ENCODE peak calls at places on chromosomes 3 and 15, in four cellular contexts. One of them, this sample, is unnamed.

GRCh38 chr3:109563149-109563548 is 225.8 kb upstream of the DPPA4 start:
- DNase-seq in GM12878: no peak
- DNase-seq in K562: no peak
- DNase-seq in HepG2: no peak
- DNase-seq in this sample: no peak

GRCh38 chr15:67838789-67839332 is 984 bp downstream of the RNU6-1 start:
- DNase-seq in GM12878: no peak
- DNase-seq in K562: no peak
- DNase-seq in HepG2: peak; percentile 56
- DNase-seq in this sample: no peak

GRCh38 chr3:37686225-37686624 is 175.5 kb upstream of the CTDSPL start:
- DNase-seq in K562: no peak
- DNase-seq in HepG2: no peak
- DNase-seq in GM12878: no peak
- DNase-seq in this sample: no peak

GRCh38 chr3:129793947-129794318 is 99.6 kb downstream of the TMCC1 start:
- DNase-seq in K562: no peak
- DNase-seq in GM12878: no peak
- DNase-seq in HepG2: no peak
- DNase-seq in this sample: no peak

GRCh38 chr3:185200639-185201038 is 47.8 kb upstream of the C3orf70 start:
- DNase-seq in GM12878: no peak
- DNase-seq in HepG2: no peak
- DNase-seq in K562: peak; percentile 36
- DNase-seq in this sample: no peak

GRCh38 chr3:166560253-166560652 is 723.0 kb upstream of the BCHE start:
- DNase-seq in GM12878: no peak
- DNase-seq in K562: no peak
- DNase-seq in HepG2: peak; percentile 3
- DNase-seq in this sample: no peak

GRCh38 chr15:70589221-70589620 is 174.1 kb downstream of the UACA start:
- DNase-seq in GM12878: no peak
- DNase-seq in K562: no peak
- DNase-seq in HepG2: no peak
- DNase-seq in this sample: no peak

GRCh38 chr15:55168350-55168974 is 28.3 kb downstream of the RSL24D1 start:
- DNase-seq in HepG2: peak; percentile 83
- DNase-seq in GM12878: peak; percentile 8
- DNase-seq in K562: peak; percentile 68
- DNase-seq in this sample: peak; percentile 57

GRCh38 chr3:56800373-56801150 is 1.2 kb downstream of the ARHGEF3 start:
- DNase-seq in K562: no peak
- DNase-seq in HepG2: no peak
- DNase-seq in GM12878: no peak
- DNase-seq in this sample: no peak

GRCh38 chr3:37995652-37996641 is 5.4 kb downstream of the VILL start:
- DNase-seq in K562: no peak
- DNase-seq in HepG2: peak; percentile 39
- DNase-seq in GM12878: no peak
- DNase-seq in this sample: no peak

GRCh38 chr15:95017950-95018349 is 786.6 kb downstream of the MCTP2 start:
- DNase-seq in GM12878: no peak
- DNase-seq in HepG2: no peak
- DNase-seq in K562: no peak
- DNase-seq in this sample: peak; percentile 10

GRCh38 chr15:42215854-42216829 is 8.0 kb upstream of the VPS39 start:
- DNase-seq in HepG2: no peak
- DNase-seq in K562: no peak
- DNase-seq in GM12878: no peak
- DNase-seq in this sample: no peak

GRCh38 chr3:10770547-10770946 is 45.5 kb upstream of the SLC6A11 start:
- DNase-seq in K562: no peak
- DNase-seq in GM12878: no peak
- DNase-seq in HepG2: no peak
- DNase-seq in this sample: no peak

GRCh38 chr15:88028024-88028423 is 228.5 kb downstream of the NTRK3 start:
- DNase-seq in K562: no peak
- DNase-seq in HepG2: no peak
- DNase-seq in GM12878: no peak
- DNase-seq in this sample: no peak

GRCh38 chr3:44136421-44136820 is 105.3 kb upstream of the TOPAZ1 start:
- DNase-seq in HepG2: no peak
- DNase-seq in K562: no peak
- DNase-seq in GM12878: no peak
- DNase-seq in this sample: no peak

GRCh38 chr3:30155755-30156154 is 450.6 kb upstream of the TGFBR2 start:
- DNase-seq in GM12878: no peak
- DNase-seq in K562: no peak
- DNase-seq in HepG2: no peak
- DNase-seq in this sample: no peak

GRCh38 chr15:74977599-74977998 is 17.8 kb upstream of the SCAMP5 start:
- DNase-seq in GM12878: no peak
- DNase-seq in HepG2: no peak
- DNase-seq in K562: no peak
- DNase-seq in this sample: no peak

GRCh38 chr3:31254483-31254882 is 278.2 kb upstream of the STT3B start:
- DNase-seq in GM12878: no peak
- DNase-seq in HepG2: no peak
- DNase-seq in K562: no peak
- DNase-seq in this sample: no peak

GRCh38 chr3:171251842-171252241 is 208.4 kb downstream of the TNIK start:
- DNase-seq in K562: no peak
- DNase-seq in GM12878: no peak
- DNase-seq in HepG2: no peak
- DNase-seq in this sample: no peak

GRCh38 chr3:23161896-23162570 is 41.1 kb upstream of the UBE2E2 start:
- DNase-seq in GM12878: peak; percentile 69
- DNase-seq in K562: no peak
- DNase-seq in HepG2: no peak
- DNase-seq in this sample: no peak

GRCh38 chr3:125186261-125186770 is 26.2 kb downstream of the SLC12A8 start:
- DNase-seq in GM12878: no peak
- DNase-seq in HepG2: no peak
- DNase-seq in K562: no peak
- DNase-seq in this sample: no peak

GRCh38 chr3:184239710-184240109 is 9.1 kb downstream of the ALG3 start:
- DNase-seq in K562: no peak
- DNase-seq in HepG2: no peak
- DNase-seq in GM12878: no peak
- DNase-seq in this sample: no peak

GRCh38 chr3:139937674-139938279 is 2.8 kb downstream of the CLSTN2 start:
- DNase-seq in K562: peak; percentile 57
- DNase-seq in HepG2: no peak
- DNase-seq in GM12878: no peak
- DNase-seq in this sample: peak; percentile 55

GRCh38 chr3:14441240-14441919 is 39.0 kb downstream of the SLC6A6 start:
- DNase-seq in K562: no peak
- DNase-seq in GM12878: no peak
- DNase-seq in HepG2: no peak
- DNase-seq in this sample: no peak

DNA sequence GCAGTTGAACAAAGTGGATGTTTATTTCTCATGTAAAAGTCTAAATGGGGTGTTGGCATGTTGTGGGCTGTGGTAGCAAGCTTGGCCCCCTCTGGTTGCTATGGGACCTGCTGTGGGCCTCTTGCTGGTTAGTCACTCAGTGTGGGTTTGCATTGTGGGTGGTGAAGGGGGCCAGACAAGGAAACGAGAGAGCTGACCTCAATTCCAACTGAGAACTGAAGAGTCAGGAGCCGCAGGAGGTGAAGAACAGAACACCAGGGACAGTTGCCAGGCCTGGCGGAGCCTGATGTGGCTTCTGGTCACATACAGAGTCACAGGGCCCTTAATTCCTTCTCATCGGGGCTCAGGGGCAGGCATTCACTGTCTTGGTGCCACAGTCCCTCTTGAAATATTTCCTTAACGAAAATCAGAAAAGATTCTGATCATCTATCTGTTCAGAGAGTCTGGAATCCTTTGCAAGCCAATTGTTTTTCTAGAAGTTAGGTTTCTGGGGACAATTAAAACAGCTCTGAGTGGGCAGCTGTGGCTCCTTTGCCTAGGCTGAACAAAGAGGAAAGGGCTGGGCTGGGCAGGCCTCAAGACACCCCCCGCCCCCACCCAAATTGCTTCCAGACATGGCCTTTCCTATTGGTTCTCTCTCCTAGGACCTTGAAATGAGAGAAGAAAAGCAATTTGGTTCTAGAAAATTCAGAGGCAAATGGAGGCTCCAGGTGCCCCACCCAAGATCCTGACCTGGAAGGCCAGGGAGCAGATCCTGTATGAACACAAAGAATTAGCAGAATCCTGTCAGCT is 2.1 kb upstream of the ADPGK start:
- DNase-seq in HepG2: no peak
- DNase-seq in K562: no peak
- DNase-seq in GM12878: no peak
- DNase-seq in this sample: no peak
- TF ChIP-seq TARDBP in HepG2: no peak
- TF ChIP-seq TARDBP in K562: no peak
- TF ChIP-seq TARDBP in GM12878: no peak
- TF ChIP-seq TARDBP in this sample: no peak

GRCh38 chr15:40931300-40932142 is 2.4 kb downstream of the DLL4 start:
- DNase-seq in HepG2: no peak
- DNase-seq in K562: no peak
- DNase-seq in GM12878: no peak
- DNase-seq in this sample: no peak

GRCh38 chr15:40933520-40933904 is 4.4 kb downstream of the DLL4 start:
- DNase-seq in K562: no peak
- DNase-seq in GM12878: no peak
- DNase-seq in HepG2: no peak
- DNase-seq in this sample: no peak

GRCh38 chr15:40932625-40933519 is 3.7 kb downstream of the DLL4 start:
- DNase-seq in HepG2: peak; percentile 75
- DNase-seq in GM12878: no peak
- DNase-seq in K562: no peak
- DNase-seq in this sample: no peak

GRCh38 chr15:40930430-40931299 is 1.5 kb downstream of the DLL4 start:
- DNase-seq in K562: peak; percentile 82
- DNase-seq in GM12878: no peak
- DNase-seq in HepG2: peak; percentile 47
- DNase-seq in this sample: peak; percentile 45

GRCh38 chr15:40932146-40932545 is 3.0 kb downstream of the DLL4 start:
- DNase-seq in HepG2: no peak
- DNase-seq in K562: no peak
- DNase-seq in GM12878: no peak
- DNase-seq in this sample: no peak
- TF ChIP-seq FOXK2 in HepG2: no peak
- TF ChIP-seq FOXK2 in K562: no peak
- TF ChIP-seq FOXK2 in GM12878: no peak
- TF ChIP-seq FOXK2 in this sample: no peak

GRCh38 chr15:62853114-62853832 is 189.3 kb upstream of the TPM1 start:
- DNase-seq in HepG2: peak; percentile 80
- DNase-seq in K562: no peak
- DNase-seq in GM12878: no peak
- DNase-seq in this sample: no peak
- TF ChIP-seq TARDBP in HepG2: no peak
- TF ChIP-seq TARDBP in K562: no peak
- TF ChIP-seq TARDBP in GM12878: no peak
- TF ChIP-seq TARDBP in this sample: no peak

GRCh38 chr3:17634201-17634600 is 108.2 kb downstream of the TBC1D5 start:
- DNase-seq in K562: no peak
- DNase-seq in HepG2: no peak
- DNase-seq in GM12878: no peak
- DNase-seq in this sample: no peak

GRCh38 chr3:17629400-17629799 is 113.0 kb downstream of the TBC1D5 start:
- DNase-seq in HepG2: no peak
- DNase-seq in GM12878: no peak
- DNase-seq in K562: no peak
- DNase-seq in this sample: no peak

GRCh38 chr3:17631617-17632016 is 110.8 kb downstream of the TBC1D5 start:
- DNase-seq in GM12878: no peak
- DNase-seq in HepG2: no peak
- DNase-seq in K562: no peak
- DNase-seq in this sample: no peak

GRCh38 chr3:17634964-17635363 is 107.5 kb downstream of the TBC1D5 start:
- DNase-seq in HepG2: no peak
- DNase-seq in K562: no peak
- DNase-seq in GM12878: no peak
- DNase-seq in this sample: no peak

DNA sequence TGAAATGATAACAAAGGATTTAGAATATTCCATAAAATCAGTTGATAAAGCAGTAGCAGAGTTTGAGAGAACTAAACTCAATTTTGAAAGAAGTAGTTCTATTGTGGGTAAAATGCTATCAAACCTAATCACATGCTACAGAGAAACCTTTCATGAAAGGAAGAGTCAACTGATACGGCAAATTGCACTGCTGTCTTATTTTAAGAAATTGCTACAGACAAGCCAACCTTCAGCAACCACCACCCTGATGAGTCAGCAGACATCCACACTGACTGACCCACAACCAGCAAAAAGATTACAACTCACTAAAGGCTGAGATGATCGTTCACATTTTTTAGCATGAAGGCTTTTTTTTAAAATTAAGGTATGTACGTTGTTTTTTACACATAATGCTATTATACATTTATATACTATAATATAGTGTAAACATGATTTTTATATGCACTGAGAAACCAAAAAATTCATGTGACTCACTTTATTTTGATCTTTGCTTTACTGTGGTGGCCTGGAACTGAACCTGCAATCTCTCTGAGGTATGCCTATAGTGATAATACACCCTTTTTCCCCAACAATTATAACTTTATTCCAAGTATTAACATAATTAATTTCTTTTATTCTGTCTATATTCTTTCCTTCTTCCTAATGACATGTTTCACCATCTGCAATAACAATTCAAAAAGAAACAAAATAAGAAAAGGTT is 109.9 kb downstream of the TBC1D5 start:
- DNase-seq in HepG2: no peak
- DNase-seq in K562: peak; percentile 17
- DNase-seq in GM12878: no peak
- DNase-seq in this sample: no peak
- TF ChIP-seq FOXK2 in HepG2: no peak
- TF ChIP-seq FOXK2 in K562: no peak
- TF ChIP-seq FOXK2 in GM12878: no peak
- TF ChIP-seq FOXK2 in this sample: no peak

GRCh38 chr15:83475551-83475950 is 28.4 kb downstream of the SH3GL3 start:
- DNase-seq in HepG2: no peak
- DNase-seq in GM12878: no peak
- DNase-seq in K562: no peak
- DNase-seq in this sample: no peak
- TF ChIP-seq TARDBP in HepG2: no peak
- TF ChIP-seq TARDBP in GM12878: no peak
- TF ChIP-seq TARDBP in K562: no peak
- TF ChIP-seq TARDBP in this sample: no peak

GRCh38 chr15:33032053-33032452 is 162.5 kb downstream of the FMN1 start:
- DNase-seq in GM12878: no peak
- DNase-seq in HepG2: no peak
- DNase-seq in K562: no peak
- DNase-seq in this sample: no peak

GRCh38 chr15:33029247-33029646 is 165.3 kb downstream of the FMN1 start:
- DNase-seq in HepG2: no peak
- DNase-seq in K562: no peak
- DNase-seq in GM12878: no peak
- DNase-seq in this sample: no peak

GRCh38 chr15:33028495-33028894 is 166.0 kb downstream of the FMN1 start:
- DNase-seq in HepG2: no peak
- DNase-seq in K562: no peak
- DNase-seq in GM12878: no peak
- DNase-seq in this sample: no peak

GRCh38 chr15:33030315-33030714 is 164.2 kb downstream of the FMN1 start:
- DNase-seq in HepG2: no peak
- DNase-seq in GM12878: no peak
- DNase-seq in K562: no peak
- DNase-seq in this sample: no peak

GRCh38 chr15:33031324-33031736 is 163.2 kb downstream of the FMN1 start:
- DNase-seq in HepG2: no peak
- DNase-seq in K562: no peak
- DNase-seq in GM12878: no peak
- DNase-seq in this sample: no peak
- TF ChIP-seq FOXK2 in HepG2: no peak
- TF ChIP-seq FOXK2 in K562: no peak
- TF ChIP-seq FOXK2 in GM12878: no peak
- TF ChIP-seq FOXK2 in this sample: no peak

This sample was measured in HEK293T.